ENCODE peak calls at places on chromosomes 13 and 19, in seven cellular contexts. One of them, this sample, is unnamed.

GRCh38 chr13:44451109-44451508 is 77.5 kb downstream of the SERP2 start:
- DNase-seq in lower leg skin: no peak
- DNase-seq in uterus: no peak
- DNase-seq in ovary: no peak
- DNase-seq in HepG2: no peak
- DNase-seq in stomach: no peak
- DNase-seq in body of pancreas: no peak
- DNase-seq in this sample: no peak

GRCh38 chr13:106633321-106633720 is 65.4 kb upstream of the ARGLU1 start:
- DNase-seq in ovary: no peak
- DNase-seq in uterus: no peak
- DNase-seq in HepG2: no peak
- DNase-seq in body of pancreas: no peak
- DNase-seq in lower leg skin: peak
- DNase-seq in stomach: no peak
- DNase-seq in this sample: no peak

GRCh38 chr19:16066611-16067104 is 9.6 kb upstream of the TPM4 start:
- DNase-seq in stomach: peak
- DNase-seq in uterus: peak
- DNase-seq in body of pancreas: no peak
- DNase-seq in HepG2: peak
- DNase-seq in ovary: no peak
- DNase-seq in lower leg skin: peak
- DNase-seq in this sample: peak

GRCh38 chr13:21060063-21060826 is 1.1 kb downstream of the LATS2 start:
- DNase-seq in uterus: peak
- DNase-seq in lower leg skin: peak
- DNase-seq in HepG2: no peak
- DNase-seq in stomach: peak
- DNase-seq in ovary: peak
- DNase-seq in body of pancreas: peak
- DNase-seq in this sample: no peak

GRCh38 chr19:18776288-18776594 is 14.9 kb downstream of the COMP start:
- DNase-seq in uterus: no peak
- DNase-seq in lower leg skin: no peak
- DNase-seq in body of pancreas: no peak
- DNase-seq in HepG2: no peak
- DNase-seq in stomach: no peak
- DNase-seq in ovary: no peak
- DNase-seq in this sample: no peak

GRCh38 chr19:3423183-3423829 is 56.9 kb downstream of the NFIC start:
- DNase-seq in uterus: no peak
- DNase-seq in ovary: peak
- DNase-seq in body of pancreas: no peak
- DNase-seq in lower leg skin: no peak
- DNase-seq in HepG2: no peak
- DNase-seq in stomach: no peak
- DNase-seq in this sample: no peak

GRCh38 chr19:50739841-50740426 is 16.8 kb downstream of the CLEC11A start:
- DNase-seq in body of pancreas: no peak
- DNase-seq in lower leg skin: no peak
- DNase-seq in HepG2: no peak
- DNase-seq in uterus: no peak
- DNase-seq in ovary: no peak
- DNase-seq in stomach: no peak
- DNase-seq in this sample: no peak

GRCh38 chr13:86563308-86563707 is 764.1 kb upstream of the SLITRK6 start:
- DNase-seq in stomach: no peak
- DNase-seq in lower leg skin: no peak
- DNase-seq in body of pancreas: no peak
- DNase-seq in ovary: no peak
- DNase-seq in uterus: no peak
- DNase-seq in HepG2: no peak
- DNase-seq in this sample: no peak

GRCh38 chr13:96025283-96025682 is 27.9 kb downstream of the UGGT2 start:
- DNase-seq in HepG2: no peak
- DNase-seq in ovary: no peak
- DNase-seq in uterus: no peak
- DNase-seq in body of pancreas: no peak
- DNase-seq in lower leg skin: no peak
- DNase-seq in stomach: no peak
- DNase-seq in this sample: no peak

GRCh38 chr13:75481176-75482069 is 546 bp downstream of the TBC1D4 start:
- DNase-seq in HepG2: no peak
- DNase-seq in lower leg skin: peak
- DNase-seq in ovary: peak
- DNase-seq in body of pancreas: peak
- DNase-seq in stomach: peak
- DNase-seq in uterus: peak
- DNase-seq in this sample: peak

GRCh38 chr13:52999093-52999696 is 29.4 kb upstream of the OLFM4 start:
- DNase-seq in HepG2: no peak
- DNase-seq in ovary: no peak
- DNase-seq in uterus: no peak
- DNase-seq in body of pancreas: no peak
- DNase-seq in lower leg skin: no peak
- DNase-seq in stomach: no peak
- DNase-seq in this sample: no peak

GRCh38 chr13:40613192-40613818 is 53.1 kb downstream of the FOXO1 start:
- DNase-seq in body of pancreas: peak
- DNase-seq in uterus: peak
- DNase-seq in HepG2: no peak
- DNase-seq in ovary: no peak
- DNase-seq in lower leg skin: no peak
- DNase-seq in stomach: peak
- DNase-seq in this sample: no peak

GRCh38 chr19:55188620-55189019 is 8.5 kb upstream of the SYT5 start:
- DNase-seq in ovary: no peak
- DNase-seq in uterus: no peak
- DNase-seq in body of pancreas: no peak
- DNase-seq in HepG2: no peak
- DNase-seq in stomach: no peak
- DNase-seq in lower leg skin: no peak
- DNase-seq in this sample: no peak

GRCh38 chr13:50485979-50486935 is 357.2 kb downstream of the DLEU7 start:
- DNase-seq in ovary: no peak
- DNase-seq in stomach: no peak
- DNase-seq in body of pancreas: no peak
- DNase-seq in HepG2: no peak
- DNase-seq in uterus: no peak
- DNase-seq in lower leg skin: no peak
- DNase-seq in this sample: no peak

GRCh38 chr19:11279505-11280236 is 16.3 kb upstream of the TSPAN16 start:
- DNase-seq in lower leg skin: no peak
- DNase-seq in HepG2: no peak
- DNase-seq in ovary: no peak
- DNase-seq in uterus: no peak
- DNase-seq in body of pancreas: no peak
- DNase-seq in stomach: no peak
- DNase-seq in this sample: no peak

GRCh38 chr13:90445179-90445578 is 902.3 kb upstream of the MIR17HG start:
- DNase-seq in stomach: no peak
- DNase-seq in ovary: no peak
- DNase-seq in lower leg skin: no peak
- DNase-seq in body of pancreas: no peak
- DNase-seq in uterus: no peak
- DNase-seq in HepG2: no peak
- DNase-seq in this sample: no peak

GRCh38 chr19:14089412-14089661 is 1.2 kb downstream of the SAMD1 start:
- DNase-seq in body of pancreas: no peak
- DNase-seq in uterus: no peak
- DNase-seq in stomach: no peak
- DNase-seq in ovary: no peak
- DNase-seq in lower leg skin: no peak
- DNase-seq in HepG2: no peak
- DNase-seq in this sample: no peak

GRCh38 chr19:53132231-53132991 is at the start of gene ZNF415:
- DNase-seq in ovary: peak
- DNase-seq in body of pancreas: peak
- DNase-seq in HepG2: no peak
- DNase-seq in stomach: peak
- DNase-seq in lower leg skin: peak
- DNase-seq in uterus: peak
- DNase-seq in this sample: peak

GRCh38 chr19:289651-290538 is 1.3 kb downstream of the PLPP2 start:
- DNase-seq in stomach: peak
- DNase-seq in uterus: peak
- DNase-seq in lower leg skin: peak
- DNase-seq in HepG2: peak
- DNase-seq in ovary: no peak
- DNase-seq in body of pancreas: peak
- DNase-seq in this sample: no peak

GRCh38 chr13:99280166-99280565 is 22.0 kb upstream of the GPR18 start:
- DNase-seq in body of pancreas: no peak
- DNase-seq in uterus: no peak
- DNase-seq in lower leg skin: no peak
- DNase-seq in HepG2: no peak
- DNase-seq in stomach: no peak
- DNase-seq in ovary: no peak
- DNase-seq in this sample: no peak
- TF ChIP-seq POLR2A in body of pancreas: no peak
- TF ChIP-seq POLR2A in uterus: no peak
- TF ChIP-seq POLR2A in lower leg skin: no peak
- TF ChIP-seq POLR2A in HepG2: no peak
- TF ChIP-seq POLR2A in stomach: no peak
- TF ChIP-seq POLR2A in ovary: no peak
- TF ChIP-seq POLR2A in this sample: no peak

GRCh38 chr13:114016321-114017027 is 42.6 kb upstream of the C13orf46 start:
- DNase-seq in lower leg skin: no peak
- DNase-seq in HepG2: no peak
- DNase-seq in ovary: no peak
- DNase-seq in stomach: no peak
- DNase-seq in body of pancreas: no peak
- DNase-seq in uterus: no peak
- DNase-seq in this sample: no peak

GRCh38 chr13:114015608-114016295 is 41.9 kb upstream of the C13orf46 start:
- DNase-seq in lower leg skin: peak
- DNase-seq in ovary: no peak
- DNase-seq in uterus: no peak
- DNase-seq in stomach: peak
- DNase-seq in HepG2: no peak
- DNase-seq in body of pancreas: no peak
- DNase-seq in this sample: no peak

GRCh38 chr13:114017966-114018365 is 44.1 kb upstream of the C13orf46 start:
- DNase-seq in body of pancreas: no peak
- DNase-seq in stomach: no peak
- DNase-seq in uterus: no peak
- DNase-seq in ovary: no peak
- DNase-seq in lower leg skin: no peak
- DNase-seq in HepG2: no peak
- DNase-seq in this sample: no peak

GRCh38 chr13:114018461-114019055 is 44.7 kb upstream of the C13orf46 start:
- DNase-seq in ovary: no peak
- DNase-seq in uterus: no peak
- DNase-seq in lower leg skin: no peak
- DNase-seq in body of pancreas: no peak
- DNase-seq in stomach: no peak
- DNase-seq in HepG2: no peak
- DNase-seq in this sample: no peak

DNA sequence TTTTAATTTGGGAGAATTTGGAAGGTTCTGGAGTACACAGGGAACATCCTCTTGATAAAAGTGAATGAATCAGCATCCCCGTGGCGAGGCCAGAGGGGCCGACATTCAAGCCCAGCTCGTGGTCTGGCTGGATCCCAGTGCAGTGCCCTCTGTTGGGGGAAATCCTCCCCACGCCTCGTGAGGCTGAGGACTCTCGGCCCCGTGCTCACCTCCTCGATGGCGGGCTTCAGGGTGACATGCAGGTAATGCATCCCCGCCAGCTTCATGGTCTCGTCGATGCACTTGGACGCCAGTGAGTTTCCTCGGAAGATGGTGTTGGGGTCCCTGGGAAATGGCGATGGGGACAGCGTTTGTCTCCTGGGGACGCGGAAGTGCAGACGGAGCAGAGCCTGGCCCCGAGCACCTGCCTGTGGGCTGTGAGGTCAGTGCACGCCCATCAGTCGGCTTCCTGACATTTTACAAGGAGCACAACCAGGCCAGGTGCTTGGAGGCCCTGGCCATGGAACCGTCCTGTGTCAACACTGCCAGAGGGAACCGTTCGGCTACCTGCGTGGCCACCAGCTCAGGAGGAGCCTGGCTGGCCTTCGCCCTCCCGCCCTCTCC is 43.3 kb upstream of the C13orf46 start:
- DNase-seq in uterus: no peak
- DNase-seq in ovary: no peak
- DNase-seq in HepG2: no peak
- DNase-seq in body of pancreas: no peak
- DNase-seq in stomach: no peak
- DNase-seq in lower leg skin: no peak
- DNase-seq in this sample: no peak
- TF ChIP-seq CTCF in uterus: no peak
- TF ChIP-seq CTCF in ovary: no peak
- TF ChIP-seq CTCF in HepG2: peak
- TF ChIP-seq CTCF in body of pancreas: no peak
- TF ChIP-seq CTCF in stomach: no peak
- TF ChIP-seq CTCF in lower leg skin: no peak
- TF ChIP-seq CTCF in this sample: no peak

DNA sequence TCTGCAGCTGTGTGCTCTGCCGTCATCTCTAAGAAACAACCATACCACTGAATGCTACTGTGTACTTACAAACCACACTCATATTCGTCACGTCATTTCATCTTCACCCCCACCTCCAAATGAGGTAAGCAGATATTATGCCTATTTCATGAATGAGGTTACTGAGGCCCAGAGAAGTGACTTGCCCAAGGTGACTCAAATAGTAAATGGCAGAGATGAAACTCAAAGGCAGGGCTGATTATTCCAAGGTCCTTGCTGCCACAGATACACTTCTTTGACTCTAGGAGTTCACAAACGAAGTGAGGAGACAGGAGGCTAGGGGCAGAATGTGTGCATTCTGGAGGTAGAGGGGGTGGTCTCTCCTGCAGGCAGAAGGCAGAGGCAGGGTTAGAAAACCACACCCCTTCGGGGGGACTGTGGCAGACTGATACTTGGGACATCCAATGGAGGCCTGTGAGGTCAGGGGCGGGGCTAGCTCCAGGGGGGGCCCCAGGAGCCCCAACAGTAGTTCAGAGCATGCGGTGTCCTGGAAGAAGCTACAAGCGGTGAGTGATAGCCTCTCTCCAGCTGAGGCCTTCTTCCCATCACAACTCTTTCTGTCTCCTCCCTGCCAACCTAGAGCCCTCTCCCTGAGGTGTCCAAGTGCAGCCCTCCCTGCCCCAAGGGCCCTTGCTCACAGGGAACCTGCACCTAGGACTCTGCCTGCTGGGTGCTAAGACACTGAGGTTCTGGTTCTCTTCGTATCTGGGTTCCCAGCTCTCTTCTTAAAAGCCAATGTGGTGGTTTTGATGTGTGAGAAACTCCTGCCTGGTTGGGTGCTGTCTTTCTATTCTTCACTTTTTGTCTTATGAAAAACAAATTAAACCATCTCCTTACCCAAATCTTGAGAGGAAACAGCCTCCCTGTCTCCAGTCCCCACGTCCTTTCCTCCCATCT is 4.6 kb upstream of the KMT2B start:
- DNase-seq in body of pancreas: no peak
- DNase-seq in uterus: no peak
- DNase-seq in stomach: no peak
- DNase-seq in ovary: no peak
- DNase-seq in lower leg skin: no peak
- DNase-seq in HepG2: no peak
- DNase-seq in this sample: peak
- TF ChIP-seq POLR2A in body of pancreas: no peak
- TF ChIP-seq POLR2A in uterus: no peak
- TF ChIP-seq POLR2A in stomach: no peak
- TF ChIP-seq POLR2A in ovary: no peak
- TF ChIP-seq POLR2A in lower leg skin: no peak
- TF ChIP-seq POLR2A in HepG2: no peak
- TF ChIP-seq POLR2A in this sample: no peak

GRCh38 chr19:45168767-45169351 is 8.1 kb upstream of the NKPD1 start:
- DNase-seq in lower leg skin: no peak
- DNase-seq in uterus: no peak
- DNase-seq in stomach: no peak
- DNase-seq in body of pancreas: no peak
- DNase-seq in ovary: no peak
- DNase-seq in HepG2: peak
- DNase-seq in this sample: no peak
- TF ChIP-seq CTCF in lower leg skin: no peak
- TF ChIP-seq CTCF in uterus: no peak
- TF ChIP-seq CTCF in stomach: no peak
- TF ChIP-seq CTCF in body of pancreas: no peak
- TF ChIP-seq CTCF in ovary: no peak
- TF ChIP-seq CTCF in HepG2: peak
- TF ChIP-seq CTCF in this sample: no peak